ENCODE peak calls at places on chromosomes 7 and 10, in six cellular contexts. One of them, this sample, is unnamed.

GRCh38 chr10:26799342-26799741 is 61.4 kb downstream of the ABI1 start:
- DNase-seq in non-pigmented ciliary epithelial cell: no peak
- DNase-seq in ovary: no peak
- DNase-seq in activated T-helper 1 cell treated with anti-CD3 and anti-CD28 coated beads, Interleukin-12 subunit alpha, Interleukin-12 subunit beta, Interleukin-2, Interleukin-4 antibody, amounts not matched to agents 30 ng/mL and 10 ng/mL and 1 ng/mL, durations not matched to agents 14 hours and 24 hours and 36 hours: no peak
- DNase-seq in foreskin melanocyte: no peak
- DNase-seq in activated CD8-positive, alpha-beta memory T cell treated with anti-CD3 and anti-CD28 coated beads for 1 hour: no peak
- DNase-seq in this sample: no peak

GRCh38 chr10:86178401-86179142 is 188.0 kb downstream of the GRID1 start:
- DNase-seq in non-pigmented ciliary epithelial cell: no peak
- DNase-seq in ovary: peak; percentile 18
- DNase-seq in activated T-helper 1 cell treated with anti-CD3 and anti-CD28 coated beads, Interleukin-12 subunit alpha, Interleukin-12 subunit beta, Interleukin-2, Interleukin-4 antibody, amounts not matched to agents 30 ng/mL and 10 ng/mL and 1 ng/mL, durations not matched to agents 14 hours and 24 hours and 36 hours: no peak
- DNase-seq in foreskin melanocyte: no peak
- DNase-seq in activated CD8-positive, alpha-beta memory T cell treated with anti-CD3 and anti-CD28 coated beads for 1 hour: no peak
- DNase-seq in this sample: no peak

GRCh38 chr7:55567495-55568070 is 4.7 kb downstream of the VOPP1 start:
- DNase-seq in non-pigmented ciliary epithelial cell: no peak
- DNase-seq in ovary: no peak
- DNase-seq in activated T-helper 1 cell treated with anti-CD3 and anti-CD28 coated beads, Interleukin-12 subunit alpha, Interleukin-12 subunit beta, Interleukin-2, Interleukin-4 antibody, amounts not matched to agents 30 ng/mL and 10 ng/mL and 1 ng/mL, durations not matched to agents 14 hours and 24 hours and 36 hours: no peak
- DNase-seq in foreskin melanocyte: no peak
- DNase-seq in activated CD8-positive, alpha-beta memory T cell treated with anti-CD3 and anti-CD28 coated beads for 1 hour: no peak
- DNase-seq in this sample: peak; percentile 32

GRCh38 chr7:65448824-65449504 is 75.3 kb downstream of the ZNF92 start:
- DNase-seq in non-pigmented ciliary epithelial cell: peak; percentile 74
- DNase-seq in ovary: no peak
- DNase-seq in activated T-helper 1 cell treated with anti-CD3 and anti-CD28 coated beads, Interleukin-12 subunit alpha, Interleukin-12 subunit beta, Interleukin-2, Interleukin-4 antibody, amounts not matched to agents 30 ng/mL and 10 ng/mL and 1 ng/mL, durations not matched to agents 14 hours and 24 hours and 36 hours: no peak
- DNase-seq in foreskin melanocyte: no peak
- DNase-seq in activated CD8-positive, alpha-beta memory T cell treated with anti-CD3 and anti-CD28 coated beads for 1 hour: no peak
- DNase-seq in this sample: no peak

GRCh38 chr10:3666525-3667302 is 118.3 kb downstream of the KLF6 start:
- DNase-seq in non-pigmented ciliary epithelial cell: no peak
- DNase-seq in ovary: no peak
- DNase-seq in activated T-helper 1 cell treated with anti-CD3 and anti-CD28 coated beads, Interleukin-12 subunit alpha, Interleukin-12 subunit beta, Interleukin-2, Interleukin-4 antibody, amounts not matched to agents 30 ng/mL and 10 ng/mL and 1 ng/mL, durations not matched to agents 14 hours and 24 hours and 36 hours: no peak
- DNase-seq in foreskin melanocyte: no peak
- DNase-seq in activated CD8-positive, alpha-beta memory T cell treated with anti-CD3 and anti-CD28 coated beads for 1 hour: no peak
- DNase-seq in this sample: peak; percentile 32

GRCh38 chr10:111247781-111248389 is 171.1 kb downstream of the ADRA2A start:
- DNase-seq in non-pigmented ciliary epithelial cell: no peak
- DNase-seq in ovary: no peak
- DNase-seq in activated T-helper 1 cell treated with anti-CD3 and anti-CD28 coated beads, Interleukin-12 subunit alpha, Interleukin-12 subunit beta, Interleukin-2, Interleukin-4 antibody, amounts not matched to agents 30 ng/mL and 10 ng/mL and 1 ng/mL, durations not matched to agents 14 hours and 24 hours and 36 hours: no peak
- DNase-seq in foreskin melanocyte: no peak
- DNase-seq in activated CD8-positive, alpha-beta memory T cell treated with anti-CD3 and anti-CD28 coated beads for 1 hour: no peak
- DNase-seq in this sample: no peak

GRCh38 chr7:159012353-159013069 is 132.2 kb downstream of the VIPR2 start:
- DNase-seq in non-pigmented ciliary epithelial cell: no peak
- DNase-seq in ovary: peak; percentile 60
- DNase-seq in activated T-helper 1 cell treated with anti-CD3 and anti-CD28 coated beads, Interleukin-12 subunit alpha, Interleukin-12 subunit beta, Interleukin-2, Interleukin-4 antibody, amounts not matched to agents 30 ng/mL and 10 ng/mL and 1 ng/mL, durations not matched to agents 14 hours and 24 hours and 36 hours: no peak
- DNase-seq in foreskin melanocyte: peak; percentile 46
- DNase-seq in activated CD8-positive, alpha-beta memory T cell treated with anti-CD3 and anti-CD28 coated beads for 1 hour: no peak
- DNase-seq in this sample: no peak

GRCh38 chr7:20153567-20153966 is 63.6 kb downstream of the MACC1 start:
- DNase-seq in non-pigmented ciliary epithelial cell: no peak
- DNase-seq in ovary: no peak
- DNase-seq in activated T-helper 1 cell treated with anti-CD3 and anti-CD28 coated beads, Interleukin-12 subunit alpha, Interleukin-12 subunit beta, Interleukin-2, Interleukin-4 antibody, amounts not matched to agents 30 ng/mL and 10 ng/mL and 1 ng/mL, durations not matched to agents 14 hours and 24 hours and 36 hours: no peak
- DNase-seq in foreskin melanocyte: no peak
- DNase-seq in activated CD8-positive, alpha-beta memory T cell treated with anti-CD3 and anti-CD28 coated beads for 1 hour: no peak
- DNase-seq in this sample: no peak

GRCh38 chr10:5416981-5417380 is 4.6 kb downstream of the NET1 start:
- DNase-seq in non-pigmented ciliary epithelial cell: no peak
- DNase-seq in ovary: no peak
- DNase-seq in activated T-helper 1 cell treated with anti-CD3 and anti-CD28 coated beads, Interleukin-12 subunit alpha, Interleukin-12 subunit beta, Interleukin-2, Interleukin-4 antibody, amounts not matched to agents 30 ng/mL and 10 ng/mL and 1 ng/mL, durations not matched to agents 14 hours and 24 hours and 36 hours: no peak
- DNase-seq in foreskin melanocyte: no peak
- DNase-seq in activated CD8-positive, alpha-beta memory T cell treated with anti-CD3 and anti-CD28 coated beads for 1 hour: no peak
- DNase-seq in this sample: no peak

GRCh38 chr7:779480-779879 is 52.4 kb upstream of the PRKAR1B start:
- DNase-seq in non-pigmented ciliary epithelial cell: no peak
- DNase-seq in ovary: no peak
- DNase-seq in activated T-helper 1 cell treated with anti-CD3 and anti-CD28 coated beads, Interleukin-12 subunit alpha, Interleukin-12 subunit beta, Interleukin-2, Interleukin-4 antibody, amounts not matched to agents 30 ng/mL and 10 ng/mL and 1 ng/mL, durations not matched to agents 14 hours and 24 hours and 36 hours: no peak
- DNase-seq in foreskin melanocyte: no peak
- DNase-seq in activated CD8-positive, alpha-beta memory T cell treated with anti-CD3 and anti-CD28 coated beads for 1 hour: no peak
- DNase-seq in this sample: no peak

GRCh38 chr7:121385056-121385799 is 10.9 kb downstream of the FAM3C start:
- DNase-seq in non-pigmented ciliary epithelial cell: no peak
- DNase-seq in ovary: no peak
- DNase-seq in activated T-helper 1 cell treated with anti-CD3 and anti-CD28 coated beads, Interleukin-12 subunit alpha, Interleukin-12 subunit beta, Interleukin-2, Interleukin-4 antibody, amounts not matched to agents 30 ng/mL and 10 ng/mL and 1 ng/mL, durations not matched to agents 14 hours and 24 hours and 36 hours: no peak
- DNase-seq in foreskin melanocyte: no peak
- DNase-seq in activated CD8-positive, alpha-beta memory T cell treated with anti-CD3 and anti-CD28 coated beads for 1 hour: no peak
- DNase-seq in this sample: no peak

GRCh38 chr7:80379034-80379433 is 132.8 kb downstream of the GNAT3 start:
- DNase-seq in non-pigmented ciliary epithelial cell: peak; percentile 49
- DNase-seq in ovary: no peak
- DNase-seq in activated T-helper 1 cell treated with anti-CD3 and anti-CD28 coated beads, Interleukin-12 subunit alpha, Interleukin-12 subunit beta, Interleukin-2, Interleukin-4 antibody, amounts not matched to agents 30 ng/mL and 10 ng/mL and 1 ng/mL, durations not matched to agents 14 hours and 24 hours and 36 hours: no peak
- DNase-seq in foreskin melanocyte: peak; percentile 50
- DNase-seq in activated CD8-positive, alpha-beta memory T cell treated with anti-CD3 and anti-CD28 coated beads for 1 hour: no peak
- DNase-seq in this sample: no peak

GRCh38 chr7:1149351-1149794 is 10.6 kb downstream of the ZFAND2A start:
- DNase-seq in non-pigmented ciliary epithelial cell: no peak
- DNase-seq in ovary: peak; percentile 28
- DNase-seq in activated T-helper 1 cell treated with anti-CD3 and anti-CD28 coated beads, Interleukin-12 subunit alpha, Interleukin-12 subunit beta, Interleukin-2, Interleukin-4 antibody, amounts not matched to agents 30 ng/mL and 10 ng/mL and 1 ng/mL, durations not matched to agents 14 hours and 24 hours and 36 hours: no peak
- DNase-seq in foreskin melanocyte: no peak
- DNase-seq in activated CD8-positive, alpha-beta memory T cell treated with anti-CD3 and anti-CD28 coated beads for 1 hour: no peak
- DNase-seq in this sample: no peak

This sample was measured in activated naive CD8-positive, alpha-beta T cell treated with anti-CD3 and anti-CD28 coated beads, Interleukin-2, amount 50 U/mL, for 24 hours.